ENCODE peak calls at places on chromosomes 16 and 17, in nine cellular contexts. D, Y, T, B, O, M, G, R and Q are unnamed samples.

GRCh38 chr17:41338961-41339485 is 11.6 kb downstream of the KRT33A start:
- DNase-seq in G (peak), B (peak), Y (no peak), R (no peak), M (no peak), T (no peak), O (no peak), D (no peak), Q (no peak)

GRCh38 chr16:2233046-2233775 is 3.0 kb upstream of the DNASE1L2 start:
- DNase-seq in T (no peak), Y (no peak), O (no peak), B (no peak), G (no peak), R (no peak), M (no peak), D (no peak), Q (no peak)

GRCh38 chr16:84751947-84752346 is 52.1 kb downstream of the USP10 start:
- DNase-seq in B (no peak), O (no peak), G (no peak), T (no peak), M (no peak), D (no peak), Y (no peak), R (no peak), Q (peak)

GRCh38 chr17:59378621-59379194 is 47.3 kb downstream of the YPEL2 start:
- DNase-seq in G (peak), R (no peak), D (no peak), Y (no peak), B (no peak), M (no peak), T (no peak), O (no peak), Q (no peak)

GRCh38 chr17:82848022-82848592 is 8.3 kb upstream of the ZNF750 start:
- DNase-seq in M (no peak), G (peak), B (peak), O (peak), Y (no peak), T (no peak), D (no peak), R (no peak), Q (no peak)

GRCh38 chr16:58574895-58575294 is 54.7 kb downstream of the CNOT1 start:
- DNase-seq in G (no peak), M (no peak), D (no peak), Y (no peak), O (no peak), B (no peak), R (no peak), T (no peak), Q (no peak)

GRCh38 chr17:59534583-59534982 is 30.8 kb upstream of the DHX40 start:
- DNase-seq in R (no peak), T (no peak), B (no peak), Y (no peak), O (no peak), G (no peak), M (no peak), D (no peak), Q (peak)

GRCh38 chr17:63075969-63076368 is 109.9 kb downstream of the TANC2 start:
- DNase-seq in R (no peak), B (no peak), M (no peak), T (no peak), O (no peak), G (peak), Y (no peak), D (no peak), Q (peak)

GRCh38 chr17:43720311-43721060 is 38.1 kb downstream of the SOST start:
- DNase-seq in G (peak), T (no peak), D (no peak), M (peak), B (peak), R (peak), Y (peak), O (peak), Q (no peak)

GRCh38 chr16:47705268-47705667 is 244.1 kb downstream of the PHKB start:
- DNase-seq in D (no peak), T (no peak), Y (no peak), G (peak), R (no peak), B (no peak), M (no peak), O (no peak), Q (no peak)